ENCODE peak calls at places on chromosomes 5 and 9, in five cellular contexts. One of them, this sample, is unnamed.

GRCh38 chr5:14687023-14687665 is 22.6 kb downstream of the OTULIN start:
- DNase-seq in neural progenitor cell: no peak
- DNase-seq in HCT116: no peak
- DNase-seq in SK-N-SH: no peak
- DNase-seq in OCI-LY7: no peak
- DNase-seq in this sample: no peak

GRCh38 chr5:64599226-64599625 is 91.1 kb upstream of the SHISAL2B start:
- DNase-seq in neural progenitor cell: no peak
- DNase-seq in HCT116: no peak
- DNase-seq in SK-N-SH: no peak
- DNase-seq in OCI-LY7: no peak
- DNase-seq in this sample: no peak

GRCh38 chr5:78050888-78051287 is 243.6 kb downstream of the AP3B1 start:
- DNase-seq in neural progenitor cell: no peak
- DNase-seq in HCT116: no peak
- DNase-seq in SK-N-SH: no peak
- DNase-seq in OCI-LY7: no peak
- DNase-seq in this sample: no peak

GRCh38 chr5:172892713-172893112 is 58.7 kb downstream of the ERGIC1 start:
- DNase-seq in neural progenitor cell: no peak
- DNase-seq in HCT116: no peak
- DNase-seq in SK-N-SH: no peak
- DNase-seq in OCI-LY7: no peak
- DNase-seq in this sample: no peak

GRCh38 chr5:121671624-121672023 is 180.1 kb upstream of the FTMT start:
- DNase-seq in neural progenitor cell: no peak
- DNase-seq in HCT116: no peak
- DNase-seq in SK-N-SH: no peak
- DNase-seq in OCI-LY7: no peak
- DNase-seq in this sample: no peak

GRCh38 chr9:5375790-5376477 is 36.3 kb upstream of the RLN1 start:
- DNase-seq in neural progenitor cell: no peak
- DNase-seq in HCT116: no peak
- DNase-seq in SK-N-SH: no peak
- DNase-seq in OCI-LY7: no peak
- DNase-seq in this sample: no peak

GRCh38 chr9:95989304-95989703 is 113.8 kb downstream of the ERCC6L2 start:
- DNase-seq in neural progenitor cell: no peak
- DNase-seq in HCT116: no peak
- DNase-seq in SK-N-SH: no peak
- DNase-seq in OCI-LY7: no peak
- DNase-seq in this sample: no peak

GRCh38 chr5:172502969-172503368 is 48.6 kb upstream of the SH3PXD2B start:
- DNase-seq in neural progenitor cell: peak; percentile 37
- DNase-seq in HCT116: no peak
- DNase-seq in SK-N-SH: peak; percentile 41
- DNase-seq in OCI-LY7: peak; percentile 9
- DNase-seq in this sample: no peak

GRCh38 chr9:133707065-133707760 is 30.9 kb downstream of the SARDH start:
- DNase-seq in neural progenitor cell: no peak
- DNase-seq in HCT116: no peak
- DNase-seq in SK-N-SH: no peak
- DNase-seq in OCI-LY7: no peak
- DNase-seq in this sample: no peak

GRCh38 chr9:129486496-129487306 is 134.2 kb downstream of the C9orf50 start:
- DNase-seq in neural progenitor cell: peak; percentile 29
- DNase-seq in HCT116: no peak
- DNase-seq in SK-N-SH: peak; percentile 62
- DNase-seq in OCI-LY7: no peak
- DNase-seq in this sample: no peak

GRCh38 chr9:135501261-135502167 is 1.0 kb downstream of the MRPS2 start:
- DNase-seq in neural progenitor cell: no peak
- DNase-seq in HCT116: no peak
- DNase-seq in SK-N-SH: peak; percentile 90
- DNase-seq in OCI-LY7: no peak
- DNase-seq in this sample: no peak

DNA sequence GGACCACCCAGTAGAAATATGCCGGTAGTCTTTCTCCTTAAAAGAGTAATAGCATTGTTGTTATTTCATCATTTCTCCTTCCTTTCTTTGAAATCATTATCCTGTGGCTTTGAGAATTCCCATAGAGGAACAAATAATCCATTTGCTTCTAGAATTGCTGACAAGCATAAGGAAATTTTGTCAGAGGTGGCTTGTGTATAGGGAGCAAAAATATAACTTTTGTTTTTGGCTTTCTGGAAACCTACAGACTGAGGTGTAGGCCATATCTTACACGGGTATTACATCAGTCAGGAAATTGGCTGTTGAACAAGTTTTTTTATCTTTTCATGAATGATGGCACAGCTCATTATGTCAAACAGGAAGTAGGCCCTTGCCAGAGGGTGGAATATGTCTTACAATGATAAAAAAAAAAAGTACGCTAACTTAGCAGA is 169.6 kb downstream of the NNT start:
- DNase-seq in neural progenitor cell: no peak
- DNase-seq in HCT116: peak; percentile 44
- DNase-seq in SK-N-SH: no peak
- DNase-seq in OCI-LY7: no peak
- DNase-seq in this sample: no peak
- TF ChIP-seq EZH2phosphoT487 in neural progenitor cell: no peak
- TF ChIP-seq EZH2phosphoT487 in HCT116: no peak
- TF ChIP-seq EZH2phosphoT487 in SK-N-SH: no peak
- TF ChIP-seq EZH2phosphoT487 in OCI-LY7: no peak
- TF ChIP-seq EZH2phosphoT487 in this sample: no peak

GRCh38 chr5:69295088-69295754 is 37.4 kb downstream of the CCDC125 start:
- DNase-seq in neural progenitor cell: peak; percentile 14
- DNase-seq in HCT116: no peak
- DNase-seq in SK-N-SH: peak; percentile 25
- DNase-seq in OCI-LY7: no peak
- DNase-seq in this sample: no peak
- H3K4me2 ChIP-seq in neural progenitor cell: no peak overlapping the region
- H3K4me2 ChIP-seq in HCT116: no peak overlapping the region
- H3K4me2 ChIP-seq in SK-N-SH: peak overlapping the region; percentile 30
- H3K4me2 ChIP-seq in OCI-LY7: no peak overlapping the region
- H3K4me2 ChIP-seq in this sample: no peak overlapping the region

DNA sequence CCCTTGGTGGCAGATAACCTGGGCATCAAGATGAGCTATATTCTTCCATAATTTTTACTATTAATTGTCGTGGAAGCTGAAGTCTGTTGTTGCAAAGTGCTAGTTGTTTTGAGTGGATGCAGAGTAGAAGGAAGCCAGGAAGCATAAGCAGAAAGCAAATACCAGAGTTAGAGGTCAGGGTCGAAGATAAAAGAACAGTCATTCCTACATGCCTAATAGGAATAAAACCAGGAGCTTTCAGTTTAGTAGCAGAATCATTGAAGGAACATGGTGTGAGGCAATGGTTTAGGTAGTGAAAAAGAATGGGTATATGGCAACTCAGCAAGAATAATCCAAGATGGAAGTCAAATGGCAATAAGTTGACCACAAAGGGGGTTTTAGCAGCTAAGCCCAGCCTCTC is 121.6 kb upstream of the FST start:
- DNase-seq in neural progenitor cell: no peak
- DNase-seq in HCT116: no peak
- DNase-seq in SK-N-SH: no peak
- DNase-seq in OCI-LY7: no peak
- DNase-seq in this sample: no peak
- TF ChIP-seq EZH2phosphoT487 in neural progenitor cell: no peak
- TF ChIP-seq EZH2phosphoT487 in HCT116: no peak
- TF ChIP-seq EZH2phosphoT487 in SK-N-SH: no peak
- TF ChIP-seq EZH2phosphoT487 in OCI-LY7: no peak
- TF ChIP-seq EZH2phosphoT487 in this sample: no peak

DNA sequence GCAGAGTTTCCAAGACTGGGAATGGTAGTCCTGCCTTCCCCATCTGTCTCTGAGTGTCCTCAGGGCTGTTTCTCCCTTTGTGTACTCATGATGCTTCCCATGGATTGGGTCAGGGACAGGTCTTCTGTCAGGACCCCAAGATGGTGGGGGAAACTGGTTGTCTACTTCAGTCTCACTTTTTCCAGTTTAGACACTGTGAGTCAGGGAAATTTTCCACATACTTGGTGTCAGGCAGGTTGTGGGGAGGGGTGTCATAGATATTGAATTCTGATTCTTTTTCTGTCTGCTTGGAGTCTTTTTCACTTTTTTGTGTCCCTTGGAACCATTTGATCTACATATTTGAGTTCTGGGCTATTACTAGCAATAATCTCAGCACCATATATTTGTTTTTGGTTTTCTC is 10.3 kb downstream of the POLK start:
- DNase-seq in neural progenitor cell: no peak
- DNase-seq in HCT116: no peak
- DNase-seq in SK-N-SH: no peak
- DNase-seq in OCI-LY7: no peak
- DNase-seq in this sample: no peak
- H3K4me2 ChIP-seq in neural progenitor cell: no peak overlapping the region
- H3K4me2 ChIP-seq in HCT116: no peak overlapping the region
- H3K4me2 ChIP-seq in SK-N-SH: no peak overlapping the region
- H3K4me2 ChIP-seq in OCI-LY7: no peak overlapping the region
- H3K4me2 ChIP-seq in this sample: no peak overlapping the region

GRCh38 chr5:98750693-98751092 is 22.8 kb upstream of the RGMB start:
- DNase-seq in neural progenitor cell: no peak
- DNase-seq in HCT116: no peak
- DNase-seq in SK-N-SH: no peak
- DNase-seq in OCI-LY7: peak; percentile 15
- DNase-seq in this sample: peak; percentile 26

GRCh38 chr5:98757978-98758377 is 15.5 kb upstream of the RGMB start:
- DNase-seq in neural progenitor cell: no peak
- DNase-seq in HCT116: no peak
- DNase-seq in SK-N-SH: no peak
- DNase-seq in OCI-LY7: no peak
- DNase-seq in this sample: no peak

GRCh38 chr5:98753507-98753906 is 20.0 kb upstream of the RGMB start:
- DNase-seq in neural progenitor cell: no peak
- DNase-seq in HCT116: no peak
- DNase-seq in SK-N-SH: no peak
- DNase-seq in OCI-LY7: no peak
- DNase-seq in this sample: no peak

DNA sequence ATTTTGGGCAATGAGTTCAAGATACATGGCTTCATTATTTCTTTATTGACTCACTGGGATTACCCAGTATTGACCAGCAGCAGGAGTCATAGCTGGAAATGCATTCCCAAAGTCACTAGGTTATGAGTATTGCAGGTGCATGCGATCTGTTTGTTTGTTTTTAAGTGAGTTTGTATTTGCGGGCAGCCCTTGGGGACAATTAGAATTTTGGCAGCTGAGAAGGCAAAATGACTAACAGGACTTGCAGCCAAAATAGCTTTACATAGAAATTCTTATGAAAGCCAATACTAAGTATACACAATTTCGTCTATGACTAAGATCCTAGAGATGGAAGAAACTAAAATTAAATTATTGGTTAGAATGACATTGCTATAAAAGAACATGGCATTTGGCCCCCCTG is 18.1 kb upstream of the RGMB start:
- DNase-seq in neural progenitor cell: no peak
- DNase-seq in HCT116: no peak
- DNase-seq in SK-N-SH: no peak
- DNase-seq in OCI-LY7: no peak
- DNase-seq in this sample: no peak
- TF ChIP-seq EZH2phosphoT487 in neural progenitor cell: no peak
- TF ChIP-seq EZH2phosphoT487 in HCT116: no peak
- TF ChIP-seq EZH2phosphoT487 in SK-N-SH: no peak
- TF ChIP-seq EZH2phosphoT487 in OCI-LY7: no peak
- TF ChIP-seq EZH2phosphoT487 in this sample: no peak

DNA sequence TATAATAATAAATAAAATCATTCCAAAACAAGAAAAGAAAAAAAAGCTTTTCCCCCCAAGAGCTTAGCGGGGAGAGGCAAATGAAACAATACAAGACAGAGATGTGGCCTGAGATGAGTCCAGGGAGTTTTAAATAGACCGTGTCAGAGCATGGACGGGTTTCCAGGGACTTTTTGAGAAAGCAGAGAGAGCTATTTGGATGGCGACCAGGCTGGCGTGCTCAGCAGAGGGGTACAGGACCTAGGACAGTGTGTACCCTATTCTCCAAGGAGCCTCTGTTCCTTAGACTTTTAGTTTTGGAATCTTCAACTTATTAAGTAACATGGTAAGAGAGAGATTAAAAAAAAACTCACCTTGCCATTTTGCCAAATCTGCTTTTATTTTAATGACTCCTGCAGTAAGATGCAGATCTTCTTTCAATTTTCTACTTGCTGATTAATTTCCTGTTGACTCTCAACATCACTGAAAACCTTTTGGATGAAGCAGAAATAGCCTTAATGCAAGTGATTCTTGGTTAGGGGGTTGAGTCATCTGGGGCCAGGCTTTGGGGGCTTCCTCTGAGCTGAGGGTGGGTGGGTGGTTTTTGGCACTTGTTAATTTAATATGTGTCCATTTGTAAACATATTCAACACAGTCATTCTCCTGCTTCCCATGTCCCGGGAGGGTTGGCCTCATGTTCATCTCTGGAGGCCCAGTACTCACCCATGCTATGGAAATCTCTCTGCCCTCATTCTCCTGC is 49.6 kb upstream of the OSMR start:
- DNase-seq in neural progenitor cell: no peak
- DNase-seq in HCT116: no peak
- DNase-seq in SK-N-SH: no peak
- DNase-seq in OCI-LY7: no peak
- DNase-seq in this sample: no peak
- H3K4me2 ChIP-seq in neural progenitor cell: no peak overlapping the region
- H3K4me2 ChIP-seq in HCT116: no peak overlapping the region
- H3K4me2 ChIP-seq in SK-N-SH: peak overlapping the region; percentile 5
- H3K4me2 ChIP-seq in OCI-LY7: no peak overlapping the region
- H3K4me2 ChIP-seq in this sample: no peak overlapping the region

This sample was measured in hepatocyte.